ENCODE peak calls at places on chromosomes 11 and 22, in four cellular contexts. V is CD8-positive, alpha-beta T cell; M is neural progenitor cell; S is HepG2. K is an unnamed sample. For H3K4me1, the result is how much of the 10 kb centered on the place peaks cover.

GRCh38 chr22:36323855-36324331 is 63.9 kb downstream of the MYH9 start:
- DNase-seq in V (no peak), M (no peak), S (no peak), K (no peak)

GRCh38 chr11:31557991-31558390 is 48.4 kb downstream of the ELP4 start:
- DNase-seq in V (no peak), M (peak), S (no peak), K (no peak)

GRCh38 chr11:43953521-43953920 is 11.1 kb downstream of the C11orf96 start:
- DNase-seq in V (no peak), M (no peak), S (no peak), K (no peak)

GRCh38 chr11:1391165-1392010 is 1.7 kb downstream of the BRSK2 start:
- DNase-seq in V (no peak), M (peak), S (no peak), K (no peak)

GRCh38 chr11:126518996-126519351 is 163.5 kb downstream of the ST3GAL4 start:
- DNase-seq in V (no peak), M (no peak), S (no peak), K (no peak)

GRCh38 chr11:37532271-37532670 is 934.2 kb upstream of the RAG2 start:
- DNase-seq in V (no peak), M (peak), S (no peak), K (no peak)

GRCh38 chr11:110907629-110908028 is 195.4 kb upstream of the ARHGAP20 start:
- DNase-seq in V (no peak), M (no peak), S (no peak), K (no peak)

GRCh38 chr11:107683807-107684206 is 28.0 kb downstream of the SLN start:
- DNase-seq in V (no peak), M (peak), S (no peak), K (no peak)

GRCh38 chr11:43922295-43922648 is 20.2 kb upstream of the C11orf96 start:
- DNase-seq in V (peak), M (no peak), S (no peak), K (no peak)

GRCh38 chr11:12867531-12867930 is 141.6 kb upstream of the RASSF10 start:
- DNase-seq in V (no peak), M (no peak), S (no peak), K (no peak)

GRCh38 chr11:108726077-108726800 is 61.4 kb downstream of the DDX10 start:
- DNase-seq in V (no peak), M (no peak), S (no peak), K (no peak)

GRCh38 chr11:132908017-132908810 is 624.1 kb downstream of the OPCML start:
- DNase-seq in V (no peak), M (no peak), S (no peak), K (peak)

GRCh38 chr11:94544832-94545640 is 1.3 kb downstream of the FUT4 start:
- DNase-seq in V (no peak), M (peak), S (no peak), K (peak)

GRCh38 chr11:58787903-58788302 is 56.2 kb upstream of the GLYAT start:
- DNase-seq in V (no peak), M (no peak), S (no peak), K (no peak)

GRCh38 chr11:16771350-16772140 is 33.1 kb downstream of the C11orf58 start:
- DNase-seq in V (no peak), M (no peak), S (no peak), K (no peak)

GRCh38 chr11:93524868-93525267 is 18.3 kb downstream of the SMCO4 start:
- DNase-seq in V (no peak), M (no peak), S (no peak), K (no peak)

GRCh38 chr11:93526691-93527583 is 16.3 kb downstream of the SMCO4 start:
- DNase-seq in V (no peak), M (no peak), S (peak), K (no peak)

GRCh38 chr11:93526058-93526633 is 17.0 kb downstream of the SMCO4 start:
- DNase-seq in V (no peak), M (no peak), S (no peak), K (no peak)

GRCh38 chr11:93524173-93524536 is 19.0 kb downstream of the SMCO4 start:
- DNase-seq in V (no peak), M (no peak), S (no peak), K (no peak)

DNA sequence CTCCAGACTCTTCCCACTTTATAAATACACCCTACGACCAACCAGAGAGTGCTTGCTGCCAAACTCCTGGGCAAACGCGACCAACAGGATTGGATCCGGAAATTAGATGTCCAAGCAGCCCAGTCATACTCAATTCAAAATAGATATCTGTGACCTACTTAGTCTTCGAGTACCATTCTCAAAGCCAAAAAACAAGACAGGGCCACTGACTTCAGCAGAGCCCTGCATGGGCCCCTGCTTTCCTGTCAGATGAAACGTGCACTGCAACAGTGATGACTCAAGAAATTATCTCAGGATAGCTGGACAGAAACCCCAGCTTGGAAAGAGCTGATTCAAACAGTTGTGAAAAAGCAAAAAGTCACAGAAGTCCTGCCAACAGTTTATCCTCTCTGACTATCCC is 17.6 kb downstream of the SMCO4 start:
- DNase-seq in V (no peak), M (no peak), S (no peak), K (peak)
- H3K27ac ChIP-seq in V (no peak), M (no peak), S (no peak), K (peak)

DNA sequence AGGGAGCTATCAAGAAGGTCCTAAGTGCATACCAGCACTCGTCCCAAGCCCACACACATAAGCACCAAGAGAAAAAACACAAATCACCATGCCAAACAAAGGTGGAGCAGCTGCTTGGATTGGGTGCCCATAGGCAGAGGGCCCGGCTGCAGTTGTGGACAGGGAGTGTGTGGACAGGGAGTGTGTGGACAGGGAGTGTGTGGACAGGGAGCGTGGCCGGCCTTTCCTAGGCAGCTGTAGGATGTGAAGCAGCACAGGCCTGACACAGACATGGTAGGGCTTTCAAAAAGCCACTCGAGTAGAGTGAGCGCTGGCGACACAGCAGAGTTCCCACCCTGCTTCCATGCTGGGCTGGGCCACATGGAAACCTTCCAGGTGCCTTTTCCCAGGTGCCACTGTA is 3.5 kb downstream of the RTL6 start:
- DNase-seq in V (no peak), M (no peak), S (no peak), K (no peak)
- H3K4me1 ChIP-seq in V (under half), M (under half), S (under half), K (under half)

GRCh38 chr11:3838504-3838903 is 2.3 kb downstream of the RHOG start:
- DNase-seq in V (no peak), M (no peak), S (no peak), K (no peak)

GRCh38 chr11:3836903-3837302 is 3.9 kb downstream of the RHOG start:
- DNase-seq in V (peak), M (no peak), S (no peak), K (no peak)

GRCh38 chr11:3840289-3840869 is 380 bp downstream of the RHOG start:
- DNase-seq in V (peak), M (peak), S (no peak), K (no peak)

GRCh38 chr11:3835752-3836151 is 5.0 kb downstream of the RHOG start:
- DNase-seq in V (no peak), M (no peak), S (no peak), K (no peak)

GRCh38 chr11:3837793-3838192 is 3.0 kb downstream of the RHOG start:
- DNase-seq in V (no peak), M (no peak), S (no peak), K (no peak)
- H3K27ac ChIP-seq in V (no peak), M (no peak), S (no peak), K (no peak)

DNA sequence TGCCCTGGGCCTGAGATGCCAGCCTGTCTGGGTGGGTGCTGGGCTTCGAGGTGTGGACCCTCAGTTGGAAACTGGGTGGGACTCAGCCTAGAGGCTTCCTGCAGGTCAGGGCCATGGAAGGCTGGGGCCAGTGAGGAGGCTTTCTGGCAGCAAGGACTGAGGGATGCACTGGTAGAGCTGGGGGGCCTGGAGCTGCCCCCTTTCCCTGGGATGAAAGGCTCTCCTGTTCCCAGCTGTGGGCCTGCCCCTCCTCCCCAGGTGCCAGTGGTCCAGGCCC is 2.5 kb downstream of the SEPTIN5 start:
- DNase-seq in V (no peak), M (no peak), S (no peak), K (no peak)
- H3K4me1 ChIP-seq in V (under half), M (under half), S (under half), K (under half)